ENCODE peak calls at places on chromosomes 4 and X, in four cellular contexts. K is HFF-Myc, C is dorsolateral prefrontal cortex, J is nephron progenitor cell. Q is an unnamed sample.

GRCh38 chr4:185205697-185206342 is 2.0 kb upstream of the CFAP97 start:
- DNase-seq in C (no peak), J (no peak), K (no peak), Q (no peak)

GRCh38 chr4:111778543-111778942 is 366.7 kb upstream of the FAM241A start:
- DNase-seq in J (no peak), K (no peak), C (no peak), Q (no peak)

GRCh38 chrX:37873220-37873619 is 25.8 kb upstream of the DYNLT3 start:
- DNase-seq in C (no peak), K (no peak), J (no peak), Q (no peak)

GRCh38 chr4:185796176-185796575 is 15.8 kb downstream of the SORBS2 start:
- DNase-seq in C (no peak), K (no peak), J (no peak), Q (no peak)

GRCh38 chr4:53532521-53532920 is 58.8 kb downstream of the LNX1 start:
- DNase-seq in C (no peak), K (no peak), J (no peak), Q (no peak)

GRCh38 chr4:15322016-15322415 is 105.8 kb upstream of the C1QTNF7 start:
- DNase-seq in K (no peak), C (no peak), J (no peak), Q (no peak)

GRCh38 chr4:76772498-76773106 is 125.3 kb downstream of the SOWAHB start:
- DNase-seq in C (no peak), K (no peak), J (no peak), Q (no peak)

GRCh38 chrX:7787714-7788113 is 55.3 kb upstream of the VCX start:
- DNase-seq in C (no peak), J (no peak), K (no peak), Q (no peak)

GRCh38 chrX:29470029-29470428 is 745.3 kb upstream of the MAGEB2 start:
- DNase-seq in J (no peak), K (no peak), C (no peak), Q (no peak)

DNA sequence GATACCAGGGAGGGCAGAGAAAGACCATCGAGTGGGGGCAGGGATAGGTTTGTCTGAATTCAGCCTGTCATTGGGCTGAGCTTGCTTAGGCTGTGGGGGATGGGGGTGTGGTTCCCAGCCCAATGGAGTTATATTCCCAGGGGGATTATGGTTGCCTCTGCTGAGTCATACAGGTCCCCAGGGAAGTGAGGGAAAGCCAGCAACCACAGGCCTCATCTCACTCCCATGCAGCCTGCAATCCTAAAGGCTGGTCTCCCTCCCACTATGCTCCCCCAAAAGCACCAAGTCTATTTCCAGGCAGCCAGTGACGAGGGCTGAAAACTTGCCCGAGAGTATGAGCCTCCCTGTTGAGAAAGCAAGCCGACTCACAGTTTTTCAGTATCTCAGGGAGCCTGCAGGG is 39.3 kb downstream of the AFM start:
- DNase-seq in K (peak; percentile 3), C (no peak), J (no peak), Q (no peak)
- TF ChIP-seq CTCF in K (no peak), C (no peak), J (no peak), Q (no peak)

DNA sequence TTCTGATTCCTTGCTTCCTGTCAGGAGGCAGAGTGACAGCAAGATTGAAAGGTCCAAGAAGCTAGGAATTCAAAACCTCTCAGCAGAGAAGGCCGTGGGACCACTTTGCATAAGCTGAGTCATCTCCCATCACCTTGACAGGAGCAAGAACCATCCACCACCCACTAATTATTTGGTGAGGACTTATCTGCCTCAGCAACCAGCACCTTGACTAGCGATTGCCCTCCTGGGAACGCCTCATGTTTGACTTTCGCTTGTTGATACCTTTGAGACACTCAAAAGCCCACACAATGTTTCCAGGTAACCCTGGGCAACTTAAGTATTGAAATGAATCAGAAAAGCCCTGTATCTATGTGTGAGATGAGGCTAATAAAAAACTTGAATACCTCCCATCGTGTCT is 233.5 kb upstream of the GYPA start:
- DNase-seq in C (no peak), J (no peak), K (no peak), Q (no peak)
- TF ChIP-seq CTCF in C (no peak), J (no peak), K (no peak), Q (no peak)

DNA sequence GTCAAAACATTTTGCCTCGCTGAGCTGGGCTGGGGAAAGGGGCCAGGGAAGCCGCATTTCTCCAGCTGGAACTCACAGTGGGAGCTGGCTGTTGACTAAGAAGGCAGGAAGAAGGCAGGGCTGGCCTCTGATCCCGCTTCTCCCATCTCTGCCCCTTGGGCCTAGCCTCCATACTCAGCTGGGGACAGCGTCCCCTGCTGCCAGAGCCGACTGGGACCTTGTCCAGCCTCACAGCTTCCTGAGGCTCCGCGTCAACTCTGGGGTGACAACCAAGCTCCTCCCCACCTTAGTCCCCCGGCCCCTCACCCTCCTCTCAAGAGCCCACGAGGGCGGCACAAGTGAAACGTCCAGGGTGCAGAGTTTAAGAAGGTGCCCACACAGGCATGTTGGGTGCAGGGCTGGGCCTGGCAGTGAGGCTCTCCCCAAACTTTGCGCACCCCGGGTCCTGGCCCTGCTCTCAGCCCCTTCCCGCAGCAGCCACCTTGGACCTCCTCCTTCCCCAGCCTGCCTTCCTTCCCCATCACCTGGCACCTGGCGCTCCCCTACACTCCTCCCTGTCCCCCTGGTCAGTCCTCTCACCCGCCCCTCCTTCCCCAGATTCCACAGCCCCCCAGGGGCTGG is 100.8 kb downstream of the PSAPL1 start:
- DNase-seq in J (no peak), K (no peak), C (peak; percentile 15), Q (no peak)
- TF ChIP-seq CTCF in J (no peak), K (no peak), C (no peak), Q (no peak)

GRCh38 chrX:53678667-53679066 is 7.9 kb downstream of the HUWE1 start:
- DNase-seq in K (no peak), J (no peak), C (no peak), Q (no peak)
- TF ChIP-seq CTCF in K (peak; percentile 24), J (no peak), C (no peak), Q (no peak)

DNA sequence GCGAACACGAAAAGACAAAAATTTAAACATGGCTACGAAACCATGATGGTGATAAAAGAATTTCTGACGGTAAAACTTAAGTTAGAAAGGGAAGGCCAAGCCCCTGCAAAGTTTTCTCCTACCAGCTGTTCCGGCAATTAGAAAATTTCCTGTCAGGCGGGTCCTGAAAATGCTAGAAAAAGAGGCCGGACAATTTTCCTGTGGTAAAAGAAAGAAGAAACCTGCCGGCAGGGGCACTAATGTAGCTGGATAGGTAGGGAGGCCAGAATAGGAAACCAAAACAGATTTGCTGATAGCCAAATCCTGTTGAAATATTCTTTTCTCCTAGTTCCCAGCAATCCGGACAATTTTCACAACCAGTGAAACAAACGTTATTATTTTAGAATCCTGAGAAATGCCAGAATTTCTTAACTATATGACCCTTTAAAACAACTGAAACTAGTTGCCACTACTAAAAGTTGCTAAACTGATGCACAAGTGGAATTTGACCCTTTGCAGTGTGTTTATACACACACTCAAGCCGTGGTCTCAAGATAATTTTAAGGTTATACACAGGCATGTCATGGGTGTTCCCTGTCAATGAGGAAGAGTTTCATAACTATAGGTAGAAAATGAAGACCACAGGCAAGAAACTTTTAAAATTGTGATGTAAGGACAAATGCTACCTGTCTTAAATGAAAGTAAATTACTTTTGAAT is 47.8 kb downstream of the RPS6KA3 start:
- DNase-seq in C (no peak), K (no peak), J (no peak), Q (no peak)
- TF ChIP-seq CTCF in C (no peak), K (no peak), J (no peak), Q (no peak)

Q was measured in D721Med.